ENCODE peak calls at places on chromosome 5, in five cellular contexts. O is BJ, C is heart left ventricle, B is foreskin fibroblast, S is cardiac fibroblast. G is an unnamed sample.

GRCh38 chr5:84825616-84826015 is 440.9 kb upstream of the EDIL3 start:
- DNase-seq in C (no peak), O (no peak), S (no peak), B (no peak), G (no peak)

GRCh38 chr5:32420506-32420905 is 24.0 kb downstream of the ZFR start:
- DNase-seq in B (peak), C (no peak), O (no peak), S (peak), G (no peak)

GRCh38 chr5:133229931-133230664 is 178.3 kb downstream of the HSPA4 start:
- DNase-seq in S (no peak), B (no peak), O (no peak), C (no peak), G (peak)

GRCh38 chr5:167582916-167583315 is 708.5 kb upstream of the WWC1 start:
- DNase-seq in O (no peak), C (no peak), S (peak), B (peak), G (no peak)

GRCh38 chr5:139473105-139473504 is 2.3 kb downstream of the SMIM33 start:
- DNase-seq in O (no peak), B (peak), C (no peak), S (peak), G (no peak)

GRCh38 chr5:90480699-90481098 is 6.0 kb downstream of the POLR3G start:
- DNase-seq in B (peak), S (no peak), C (no peak), O (no peak), G (no peak)

GRCh38 chr5:141982626-141983025 is 13.7 kb downstream of the RNF14 start:
- DNase-seq in C (no peak), O (no peak), B (no peak), S (no peak), G (no peak)

GRCh38 chr5:146662229-146662628 is 146.2 kb upstream of the GPR151 start:
- DNase-seq in B (no peak), C (no peak), S (peak), O (no peak), G (no peak)

GRCh38 chr5:30592833-30593232 is 600.7 kb upstream of the CDH6 start:
- DNase-seq in C (no peak), B (no peak), S (no peak), O (no peak), G (no peak)

GRCh38 chr5:145797336-145797735 is 37.8 kb downstream of the PRELID2 start:
- DNase-seq in S (peak), B (peak), C (no peak), O (no peak), G (no peak)

GRCh38 chr5:168899673-168900072 is 320.5 kb upstream of the PANK3 start:
- DNase-seq in C (no peak), O (no peak), B (no peak), S (no peak), G (no peak)

GRCh38 chr5:18792145-18792544 is 1157.9 kb downstream of the TAF11L14 start:
- DNase-seq in B (no peak), C (peak), O (no peak), S (no peak), G (no peak)

GRCh38 chr5:72108200-72109050 is 1.1 kb downstream of the MAP1B start:
- DNase-seq in B (peak), S (peak), C (peak), O (no peak), G (peak)

GRCh38 chr5:147613359-147613758 is 103.5 kb upstream of the DPYSL3 start:
- DNase-seq in S (peak), C (no peak), B (peak), O (peak), G (no peak)

GRCh38 chr5:128579111-128579510 is 41.1 kb upstream of the FBN2 start:
- DNase-seq in S (peak), O (peak), C (no peak), B (peak), G (no peak)

DNA sequence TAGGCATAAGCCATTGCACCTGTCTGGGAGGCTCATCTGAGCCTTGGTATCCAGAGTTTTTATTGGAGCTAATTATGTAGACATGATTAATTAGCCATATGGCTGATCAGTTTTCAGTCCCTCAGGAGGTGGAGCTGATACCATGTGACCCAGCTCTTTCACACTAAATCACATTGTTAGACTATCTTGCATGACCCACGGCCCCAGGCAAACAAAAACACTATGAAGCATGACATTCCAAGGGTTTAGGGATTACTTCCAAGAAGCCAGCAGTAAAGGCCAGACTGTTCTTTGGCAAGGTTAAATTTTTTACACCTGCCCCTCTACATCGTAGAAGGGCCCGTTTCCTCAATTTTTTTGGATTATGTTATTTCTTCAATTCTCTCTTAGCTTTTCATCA is 5.0 kb upstream of the C5orf24 start:
- DNase-seq in S (no peak), B (peak), C (no peak), O (no peak), G (no peak)
- TF ChIP-seq CTCF in S (no peak), B (no peak), C (no peak), O (no peak), G (no peak)

GRCh38 chr5:55226934-55227737 is at the start of gene MCIDAS:
- DNase-seq in C (no peak), B (peak), S (no peak), O (no peak), G (no peak)

GRCh38 chr5:55226027-55226933 is 835 bp downstream of the MCIDAS start:
- DNase-seq in S (peak), O (no peak), B (peak), C (no peak), G (no peak)

GRCh38 chr5:55230086-55230629 is 3.0 kb upstream of the MCIDAS start:
- DNase-seq in B (no peak), S (no peak), C (no peak), O (no peak), G (no peak)

GRCh38 chr5:55225346-55225745 is 1.8 kb downstream of the MCIDAS start:
- DNase-seq in C (no peak), O (no peak), B (no peak), S (no peak), G (no peak)

GRCh38 chr5:55227738-55228430 is 769 bp upstream of the MCIDAS start:
- DNase-seq in O (no peak), S (no peak), B (no peak), C (no peak), G (no peak)
- H3K4me3 ChIP-seq in O (peak), S (no peak), B (peak), C (peak), G (peak)

GRCh38 chr5:39652036-39652435 is 227.3 kb upstream of the DAB2 start:
- DNase-seq in S (no peak), O (no peak), C (no peak), B (no peak), G (no peak)

GRCh38 chr5:39650234-39650816 is 225.5 kb upstream of the DAB2 start:
- DNase-seq in B (peak), C (no peak), O (no peak), S (no peak), G (no peak)

DNA sequence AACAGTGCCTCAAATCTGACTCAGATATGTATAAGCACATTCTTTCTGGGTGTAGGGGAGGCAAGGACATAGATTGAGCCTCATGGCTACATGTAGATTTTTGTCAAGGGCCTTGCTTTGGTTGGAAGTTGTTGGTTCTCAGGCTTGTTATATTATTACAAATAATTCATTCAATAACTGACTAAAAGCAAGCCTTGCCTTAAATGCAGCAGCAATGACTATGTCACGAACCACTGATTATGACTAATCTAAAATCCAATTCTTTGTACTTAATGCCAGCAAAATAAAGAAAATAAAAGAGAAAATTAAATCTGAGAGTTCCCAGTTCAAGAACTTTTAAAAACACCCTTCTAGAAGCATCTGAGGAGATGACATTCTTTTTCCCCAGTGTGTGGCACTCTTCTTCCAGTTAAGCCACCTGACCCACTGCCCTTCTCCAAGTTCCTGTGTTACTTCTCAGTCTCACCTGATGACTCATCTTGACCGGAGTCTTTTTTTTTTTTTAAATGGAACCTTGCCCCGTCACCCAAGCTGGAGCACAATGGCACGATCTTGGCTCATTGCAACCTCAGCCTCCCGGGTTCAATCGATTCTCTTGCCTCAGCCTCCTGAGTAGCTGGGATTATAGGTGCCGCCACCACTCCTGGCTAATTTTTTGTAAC is 223.9 kb upstream of the DAB2 start:
- DNase-seq in B (peak), O (no peak), S (no peak), C (no peak), G (no peak)
- TF ChIP-seq CTCF in B (no peak), O (no peak), S (no peak), C (no peak), G (no peak)

GRCh38 chr5:60487885-60488425 is 212.0 kb downstream of the DEPDC1B start:
- DNase-seq in O (no peak), S (no peak), B (peak), C (no peak), G (no peak)
- H3K4me3 ChIP-seq in O (no peak), S (no peak), B (no peak), C (no peak), G (peak)

GRCh38 chr5:154196955-154197652 is 6.6 kb downstream of the GALNT10 start:
- DNase-seq in B (peak), O (no peak), C (no peak), S (peak), G (no peak)
- TF ChIP-seq CTCF in B (peak), O (peak), C (no peak), S (peak), G (no peak)

GRCh38 chr5:180645609-180646204 is 3.7 kb downstream of the FLT4 start:
- DNase-seq in O (no peak), B (no peak), S (no peak), C (no peak), G (no peak)
- H3K4me3 ChIP-seq in O (no peak), B (no peak), S (no peak), C (no peak), G (no peak)